ENCODE peak calls at places on chromosomes 5 and 9, in six cellular contexts. J is iris pigment epithelial cell, T is kidney, Q is glomerular endothelial cell, K is EH, D is coronary artery. R is an unnamed sample.

GRCh38 chr5:117230375-117230774 is 655.8 kb upstream of the SEMA6A start:
- DNase-seq in J (no peak), T (no peak), Q (no peak), K (no peak), D (no peak), R (no peak)

GRCh38 chr9:89372230-89372816 is 54.0 kb downstream of the SECISBP2 start:
- DNase-seq in J (no peak), T (no peak), Q (no peak), K (no peak), D (no peak), R (no peak)

GRCh38 chr9:109986423-109987055 is 206.5 kb downstream of the PALM2AKAP2 start:
- DNase-seq in J (peak; percentile 97), T (no peak), Q (peak; percentile 89), K (peak; percentile 97), D (no peak), R (no peak)

GRCh38 chr5:158456241-158456640 is 597.3 kb upstream of the CLINT1 start:
- DNase-seq in J (no peak), T (no peak), Q (no peak), K (no peak), D (no peak), R (no peak)

GRCh38 chr9:95138474-95138873 is 179.0 kb downstream of the FANCC start:
- DNase-seq in J (no peak), T (no peak), Q (no peak), K (no peak), D (no peak), R (no peak)

GRCh38 chr5:80822640-80823039 is 137.5 kb upstream of the RASGRF2 start:
- DNase-seq in J (no peak), T (no peak), Q (no peak), K (no peak), D (no peak), R (no peak)

GRCh38 chr9:38235244-38235643 is 157.3 kb upstream of the ALDH1B1 start:
- DNase-seq in J (no peak), T (no peak), Q (no peak), K (no peak), D (no peak), R (no peak)

GRCh38 chr5:97714426-97714825 is 531.4 kb upstream of the RIOK2 start:
- DNase-seq in J (no peak), T (no peak), Q (no peak), K (no peak), D (no peak), R (no peak)

GRCh38 chr9:124132671-124133147 is 121.1 kb downstream of the LHX2 start:
- DNase-seq in J (no peak), T (no peak), Q (no peak), K (peak; percentile 69), D (no peak), R (no peak)

GRCh38 chr5:143521891-143522290 is 118.4 kb upstream of the NR3C1 start:
- DNase-seq in J (no peak), T (no peak), Q (no peak), K (no peak), D (no peak), R (no peak)

GRCh38 chr5:10453564-10453963 is 11.9 kb downstream of the ROPN1L start:
- DNase-seq in J (peak; percentile 48), T (no peak), Q (no peak), K (peak; percentile 65), D (no peak), R (no peak)